ENCODE peak calls at places on chromosome 4, in seven cellular contexts. A is H9; V is lung; Y is heart left ventricle; F is left ventricle myocardium inferior; M is CD8-positive, alpha-beta T cell; T is astrocyte. E is an unnamed sample.

GRCh38 chr4:150906987-150907633 is 108.0 kb downstream of the LRBA start:
- DNase-seq in A (no peak), V (no peak), Y (no peak), F (no peak), M (no peak), T (no peak), E (no peak)

GRCh38 chr4:73728091-73728741 is 12.2 kb upstream of the CXCL8 start:
- DNase-seq in A (no peak), V (no peak), Y (no peak), F (no peak), M (no peak), T (no peak), E (no peak)

GRCh38 chr4:163161536-163162205 is 5.0 kb downstream of the NAF1 start:
- DNase-seq in A (no peak), V (no peak), Y (no peak), F (no peak), M (no peak), T (peak; percentile 96), E (no peak)

GRCh38 chr4:154854362-154854761 is 73.3 kb downstream of the RBM46 start:
- DNase-seq in A (no peak), V (no peak), Y (no peak), F (no peak), M (no peak), T (no peak), E (no peak)

GRCh38 chr4:40626183-40626990 is 3.3 kb downstream of the RBM47 start:
- DNase-seq in A (no peak), V (no peak), Y (no peak), F (no peak), M (no peak), T (peak; percentile 52), E (peak; percentile 25)

GRCh38 chr4:183008492-183008891 is 90.6 kb upstream of the WWC2 start:
- DNase-seq in A (peak; percentile 46), V (no peak), Y (no peak), F (no peak), M (no peak), T (no peak), E (no peak)

GRCh38 chr4:165101641-165102040 is 11.0 kb downstream of the TMEM192 start:
- DNase-seq in A (no peak), V (no peak), Y (no peak), F (no peak), M (no peak), T (no peak), E (no peak)

GRCh38 chr4:82097504-82097903 is 276.3 kb downstream of the HNRNPD start:
- DNase-seq in A (no peak), V (no peak), Y (no peak), F (no peak), M (no peak), T (peak; percentile 2), E (no peak)

GRCh38 chr4:181650033-181650825 is 593.0 kb upstream of the TENM3 start:
- DNase-seq in A (no peak), V (no peak), Y (no peak), F (no peak), M (no peak), T (peak; percentile 58), E (no peak)

GRCh38 chr4:175034007-175034406 is 115.8 kb downstream of the ADAM29 start:
- DNase-seq in A (no peak), V (no peak), Y (no peak), F (no peak), M (no peak), T (no peak), E (no peak)

GRCh38 chr4:155496294-155496626 is 119.5 kb upstream of the MAP9 start:
- DNase-seq in A (no peak), V (no peak), Y (no peak), F (no peak), M (no peak), T (no peak), E (no peak)

GRCh38 chr4:110629214-110629754 is 6.4 kb upstream of the PITX2 start:
- DNase-seq in A (peak; percentile 56), V (no peak), Y (no peak), F (no peak), M (no peak), T (no peak), E (no peak)

GRCh38 chr4:76688737-76689078 is 209.2 kb downstream of the SOWAHB start:
- DNase-seq in A (no peak), V (no peak), Y (no peak), F (no peak), M (no peak), T (peak; percentile 57), E (no peak)

GRCh38 chr4:67371563-67371962 is 173.7 kb downstream of the CENPC start:
- DNase-seq in A (no peak), V (no peak), Y (no peak), F (no peak), M (no peak), T (no peak), E (no peak)

GRCh38 chr4:176448761-176449160 is 129.0 kb downstream of the SPCS3 start:
- DNase-seq in A (no peak), V (no peak), Y (no peak), F (no peak), M (no peak), T (no peak), E (no peak)

GRCh38 chr4:183074288-183074990 is 24.6 kb upstream of the WWC2 start:
- DNase-seq in A (peak; percentile 36), V (no peak), Y (no peak), F (no peak), M (no peak), T (peak; percentile 72), E (no peak)

GRCh38 chr4:151291485-151291884 is 14.5 kb downstream of the PRSS48 start:
- DNase-seq in A (no peak), V (no peak), Y (no peak), F (no peak), M (no peak), T (no peak), E (no peak)

GRCh38 chr4:94419956-94420355 is 31.8 kb upstream of the PDLIM5 start:
- DNase-seq in A (no peak), V (no peak), Y (no peak), F (no peak), M (no peak), T (peak; percentile 64), E (no peak)

GRCh38 chr4:162164881-162165528 is 1.2 kb upstream of the FSTL5 start:
- DNase-seq in A (no peak), V (no peak), Y (no peak), F (no peak), M (no peak), T (peak; percentile 1), E (no peak)

GRCh38 chr4:182917182-182918043 is at the start of gene DCTD:
- DNase-seq in A (peak; percentile 80), V (peak; percentile 75), Y (peak; percentile 87), F (peak; percentile 84), M (peak; percentile 74), T (peak; percentile 46), E (peak; percentile 82)

GRCh38 chr4:78775278-78776030 is 696 bp upstream of the BMP2K start:
- DNase-seq in A (peak; percentile 88), V (peak; percentile 89), Y (peak; percentile 91), F (peak; percentile 87), M (peak; percentile 86), T (peak; percentile 63), E (peak; percentile 89)

GRCh38 chr4:1723131-1723801 is 1.9 kb downstream of the TACC3 start:
- DNase-seq in A (no peak), V (no peak), Y (no peak), F (no peak), M (peak; percentile 58), T (no peak), E (no peak)

GRCh38 chr4:155566241-155566823 is 100.3 kb upstream of the GUCY1A1 start:
- DNase-seq in A (no peak), V (no peak), Y (no peak), F (no peak), M (no peak), T (no peak), E (no peak)

GRCh38 chr4:1210241-1210841 is 38.0 kb upstream of the SPON2 start:
- DNase-seq in A (no peak), V (no peak), Y (peak; percentile 34), F (peak; percentile 17), M (no peak), T (no peak), E (peak; percentile 8)

GRCh38 chr4:173332021-173332487 is 2.1 kb downstream of the HMGB2 start:
- DNase-seq in A (no peak), V (no peak), Y (no peak), F (no peak), M (no peak), T (no peak), E (no peak)

DNA sequence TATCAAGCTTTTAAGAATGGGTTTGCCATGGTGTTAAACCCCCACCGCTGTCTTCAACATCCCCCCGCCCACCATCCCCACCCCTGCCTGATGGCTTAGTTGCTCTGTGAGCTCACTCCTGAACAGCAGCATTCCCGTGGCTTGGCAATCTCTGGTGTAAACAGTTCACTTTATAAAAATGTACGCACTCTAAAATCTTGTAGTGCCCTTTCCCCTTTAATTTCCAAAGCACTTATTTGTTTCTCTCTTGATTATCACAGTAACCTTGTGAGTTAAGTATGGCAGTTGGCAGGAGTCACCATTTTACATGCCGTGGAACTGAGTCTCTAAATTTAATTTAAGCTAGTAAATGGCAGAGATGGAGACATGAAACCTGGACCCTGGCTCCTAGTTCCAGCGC is 123.0 kb downstream of the AFF1 start:
- DNase-seq in A (no peak), V (no peak), Y (no peak), F (no peak), M (no peak), T (peak; percentile 62), E (no peak)
- H3K4me1 ChIP-seq in A (peaks cover 3% of the 10 kb centered on the region), V (peaks cover 35% of the 10 kb centered on the region), Y (peaks cover 18% of the 10 kb centered on the region), F (peaks cover 88% of the 10 kb centered on the region), M (peaks cover 18% of the 10 kb centered on the region), T (peaks cover 19% of the 10 kb centered on the region), E (peaks cover 69% of the 10 kb centered on the region)

GRCh38 chr4:152463562-152463961 is 72.3 kb downstream of the FBXW7 start:
- DNase-seq in A (no peak), V (no peak), Y (no peak), F (no peak), M (no peak), T (no peak), E (no peak)
- H3K4me1 ChIP-seq in A (no peaks in the 10 kb centered on the region), V (peaks cover 7% of the 10 kb centered on the region), Y (no peaks in the 10 kb centered on the region), F (peaks cover 27% of the 10 kb centered on the region), M (peaks cover 32% of the 10 kb centered on the region), T (no peaks in the 10 kb centered on the region), E (peaks cover 7% of the 10 kb centered on the region)

DNA sequence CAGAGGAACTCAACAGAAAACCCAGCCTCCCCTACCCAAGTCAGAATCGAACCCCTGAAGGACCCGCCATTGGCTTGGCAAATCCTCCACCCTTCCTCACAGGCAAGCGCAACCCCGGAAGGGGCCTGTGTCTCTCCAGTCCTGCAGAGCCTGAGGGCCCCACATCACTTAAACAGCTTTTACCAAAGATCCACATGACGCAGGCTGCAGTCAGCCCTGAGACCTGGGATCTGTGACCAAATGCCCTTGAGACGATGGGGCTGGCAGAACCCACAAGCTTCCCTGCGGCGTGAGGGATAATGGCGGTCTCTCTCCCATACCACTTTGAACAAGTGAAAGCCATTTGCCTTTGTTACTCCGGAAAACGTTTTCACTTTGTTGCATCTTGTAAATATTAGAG is 54.9 kb downstream of the ACOX3 start:
- DNase-seq in A (no peak), V (no peak), Y (peak; percentile 39), F (no peak), M (no peak), T (no peak), E (no peak)
- H3K4me1 ChIP-seq in A (no peaks in the 10 kb centered on the region), V (no peaks in the 10 kb centered on the region), Y (no peaks in the 10 kb centered on the region), F (peaks cover 51% of the 10 kb centered on the region), M (no peaks in the 10 kb centered on the region), T (no peaks in the 10 kb centered on the region), E (no peaks in the 10 kb centered on the region)

DNA sequence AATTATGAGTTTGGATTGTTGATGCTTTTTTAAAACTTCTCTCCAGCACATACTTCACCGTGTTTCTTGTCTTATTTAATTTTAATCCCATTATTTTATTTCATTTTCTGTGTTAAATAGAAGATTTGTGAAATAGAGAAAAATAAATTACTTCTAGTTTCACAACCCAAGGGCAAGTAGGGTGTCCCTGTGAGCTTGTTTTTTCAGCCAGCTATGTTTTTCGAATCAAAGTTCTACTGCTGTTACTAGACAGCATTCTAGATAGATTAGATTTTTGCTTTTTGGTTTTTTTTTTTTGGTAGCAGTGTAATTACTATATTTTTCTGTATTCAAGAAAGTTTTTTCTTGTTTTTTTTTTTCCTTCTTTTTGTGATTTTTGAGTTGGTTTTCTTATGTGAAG is 59.9 kb downstream of the RBPJ start:
- DNase-seq in A (no peak), V (no peak), Y (no peak), F (no peak), M (no peak), T (no peak), E (no peak)
- H3K4me1 ChIP-seq in A (no peaks in the 10 kb centered on the region), V (peaks cover 18% of the 10 kb centered on the region), Y (no peaks in the 10 kb centered on the region), F (peaks cover 54% of the 10 kb centered on the region), M (no peaks in the 10 kb centered on the region), T (no peaks in the 10 kb centered on the region), E (peaks cover 16% of the 10 kb centered on the region)